ENCODE peak calls at places on chromosomes 3 and 15, in eight cellular contexts. F is HTR-8/SVneo, P is esophagus muscularis mucosa, Y is Kasumi-1, S is iPS DF 6.9, B is NAMALWA, U is HEK293T, R is natural killer cell. I is an unnamed sample.

GRCh38 chr3:48141225-48142137 is 46.7 kb downstream of the CDC25A start:
- DNase-seq in F (no peak), U (no peak), R (no peak), P (no peak), B (no peak), S (no peak), Y (no peak), I (no peak)

GRCh38 chr3:56754753-56755365 is 46.9 kb downstream of the ARHGEF3 start:
- DNase-seq in P (no peak), R (peak; percentile 51), B (no peak), S (no peak), F (no peak), Y (no peak), U (no peak), I (no peak)

GRCh38 chr15:70095387-70096214 is 2.1 kb downstream of the TLE3 start:
- DNase-seq in B (peak; percentile 64), R (no peak), U (peak; percentile 33), F (no peak), S (no peak), Y (peak; percentile 60), P (no peak), I (no peak)

GRCh38 chr3:123385072-123385471 is 63.8 kb downstream of the ADCY5 start:
- DNase-seq in U (no peak), P (no peak), F (no peak), R (no peak), S (no peak), B (no peak), Y (no peak), I (no peak)

GRCh38 chr3:128714887-128715496 is 11.0 kb upstream of the RAB7A start:
- DNase-seq in R (peak; percentile 18), Y (peak; percentile 87), S (no peak), F (no peak), U (no peak), P (no peak), B (no peak), I (no peak)

GRCh38 chr15:58483316-58483715 is 51.5 kb downstream of the LIPC start:
- DNase-seq in U (no peak), B (no peak), F (no peak), S (no peak), P (no peak), R (no peak), Y (no peak), I (no peak)

GRCh38 chr3:5122741-5123706 is 932 bp downstream of the ARL8B start:
- DNase-seq in B (peak; percentile 49), F (no peak), S (no peak), Y (peak; percentile 51), P (no peak), R (no peak), U (peak; percentile 52), I (peak; percentile 35)

GRCh38 chr3:111924283-111924682 is 54.5 kb upstream of the ABHD10 start:
- DNase-seq in Y (no peak), U (no peak), P (no peak), S (no peak), B (no peak), F (no peak), R (no peak), I (no peak)

GRCh38 chr3:49255112-49255511 is 21.9 kb downstream of the C3orf62 start:
- DNase-seq in R (no peak), Y (peak; percentile 59), P (no peak), F (no peak), U (no peak), S (no peak), B (no peak), I (no peak)

GRCh38 chr3:9091811-9092210 is 128.5 kb upstream of the RAD18 start:
- DNase-seq in U (no peak), S (no peak), P (no peak), F (no peak), R (no peak), B (no peak), Y (no peak), I (no peak)

GRCh38 chr15:68640791-68641331 is 62.1 kb downstream of the CORO2B start:
- DNase-seq in P (no peak), B (no peak), U (no peak), S (no peak), F (no peak), R (no peak), Y (no peak), I (no peak)

GRCh38 chr15:36432162-36432561 is 147.3 kb upstream of the CDIN1 start:
- DNase-seq in Y (no peak), B (no peak), P (no peak), S (no peak), F (no peak), R (no peak), U (no peak), I (no peak)

GRCh38 chr15:74531144-74531811 is 9.7 kb upstream of the ARID3B start:
- DNase-seq in B (no peak), U (no peak), Y (no peak), F (peak; percentile 74), R (no peak), P (no peak), S (peak; percentile 63), I (no peak)

GRCh38 chr3:143628971-143629370 is 219.3 kb downstream of the SLC9A9 start:
- DNase-seq in P (no peak), B (no peak), R (no peak), Y (no peak), S (no peak), U (no peak), F (no peak), I (no peak)

GRCh38 chr3:101803152-101803782 is 24.3 kb downstream of the NXPE3 start:
- DNase-seq in U (peak; percentile 53), F (peak; percentile 69), R (no peak), B (peak; percentile 85), S (no peak), Y (peak; percentile 75), P (no peak), I (peak; percentile 71)

GRCh38 chr15:72826611-72827010 is 43.1 kb upstream of the ADPGK start:
- DNase-seq in R (no peak), Y (no peak), U (no peak), P (no peak), B (no peak), F (no peak), S (no peak), I (no peak)

GRCh38 chr3:99967796-99968195 is 146.5 kb downstream of the FILIP1L start:
- DNase-seq in U (no peak), R (no peak), Y (no peak), P (no peak), B (no peak), F (no peak), S (no peak), I (no peak)

GRCh38 chr3:126445506-126445905 is 30.2 kb downstream of the ZXDC start:
- DNase-seq in P (no peak), U (no peak), B (no peak), R (no peak), Y (no peak), S (no peak), F (no peak), I (no peak)

GRCh38 chr3:48952510-48953118 is 34.0 kb downstream of the ARIH2 start:
- DNase-seq in S (peak; percentile 43), U (peak; percentile 23), R (peak; percentile 30), P (no peak), B (peak; percentile 4), Y (no peak), F (no peak), I (no peak)

GRCh38 chr3:36648241-36649034 is 115.9 kb downstream of the DCLK3 start:
- DNase-seq in S (no peak), R (no peak), B (no peak), F (peak; percentile 18), P (no peak), U (no peak), Y (no peak), I (no peak)

I was measured in cerebellum.